ENCODE peak calls at places on chromosomes 3 and 15, in seven cellular contexts. T, P, V, Y, M, C and B are unnamed samples.

GRCh38 chr3:177810162-177810623 is 612.9 kb upstream of the TBL1XR1 start:
- DNase-seq in P (no peak), M (no peak), T (no peak), V (peak), C (no peak), Y (no peak), B (no peak)

GRCh38 chr15:73403171-73403570 is 34.4 kb upstream of the HCN4 start:
- DNase-seq in M (no peak), C (no peak), T (no peak), P (no peak), Y (no peak), V (no peak), B (no peak)

GRCh38 chr15:26970712-26971210 is at the start of gene GABRG3:
- DNase-seq in Y (peak), T (no peak), M (peak), C (no peak), V (no peak), P (no peak), B (no peak)

GRCh38 chr15:31347981-31348803 is 21.6 kb downstream of the KLF13 start:
- DNase-seq in T (no peak), V (no peak), Y (no peak), M (no peak), C (no peak), P (no peak), B (no peak)

GRCh38 chr15:67224889-67225288 is 29.6 kb downstream of the AAGAB start:
- DNase-seq in T (no peak), M (no peak), P (no peak), V (no peak), C (no peak), Y (no peak), B (no peak)

GRCh38 chr3:106083207-106083606 is 214.4 kb upstream of the CBLB start:
- DNase-seq in P (no peak), C (no peak), M (no peak), T (no peak), V (no peak), Y (no peak), B (no peak)

GRCh38 chr15:65949482-65949881 is 80.2 kb downstream of the RAB11A start:
- DNase-seq in Y (peak), V (no peak), P (no peak), M (no peak), T (no peak), C (no peak), B (no peak)

GRCh38 chr3:8503871-8504610 is 2.4 kb downstream of the LMCD1 start:
- DNase-seq in V (peak), C (no peak), P (no peak), T (no peak), Y (no peak), M (no peak), B (no peak)

GRCh38 chr15:62740141-62741004 is 302.2 kb upstream of the TPM1 start:
- DNase-seq in P (no peak), M (no peak), T (no peak), V (no peak), C (no peak), Y (peak), B (no peak)

GRCh38 chr3:132222868-132223538 is 94.2 kb upstream of the ACP3 start:
- DNase-seq in V (no peak), C (no peak), T (no peak), Y (peak), M (no peak), P (no peak), B (no peak)

GRCh38 chr15:48017747-48018146 is 103.0 kb upstream of the SLC24A5 start:
- DNase-seq in M (no peak), T (no peak), V (no peak), Y (no peak), C (no peak), P (no peak), B (no peak)

GRCh38 chr3:152556731-152557254 is 278.1 kb upstream of the P2RY1 start:
- DNase-seq in M (no peak), C (no peak), P (no peak), T (no peak), V (peak), Y (no peak), B (no peak)

GRCh38 chr3:38067508-38068233 is 28.7 kb downstream of the DLEC1 start:
- DNase-seq in M (no peak), V (no peak), T (no peak), C (no peak), P (no peak), Y (no peak), B (no peak)

GRCh38 chr15:62124953-62125263 is 40.2 kb downstream of the C2CD4B start:
- DNase-seq in M (no peak), T (no peak), C (no peak), P (no peak), V (no peak), Y (no peak), B (no peak)

GRCh38 chr3:78580691-78581090 is 1187.1 kb downstream of the ROBO1 start:
- DNase-seq in M (no peak), C (no peak), V (no peak), P (no peak), Y (no peak), T (no peak), B (no peak)

GRCh38 chr3:53236112-53236841 is 19.5 kb downstream of the TKT start:
- DNase-seq in V (peak), C (peak), M (no peak), P (no peak), Y (no peak), T (peak), B (no peak)

GRCh38 chr3:123068227-123069020 is 1.6 kb downstream of the PDIA5 start:
- DNase-seq in T (peak), P (no peak), M (peak), V (peak), C (no peak), Y (no peak), B (no peak)

GRCh38 chr15:47718474-47719440 is 1.5 kb downstream of the SEMA6D start:
- DNase-seq in M (peak), Y (peak), T (no peak), P (no peak), V (no peak), C (no peak), B (no peak)

GRCh38 chr3:63975705-63976104 is 47.6 kb downstream of the PSMD6 start:
- DNase-seq in M (no peak), C (no peak), T (no peak), P (no peak), Y (no peak), V (peak), B (no peak)

GRCh38 chr3:128889139-128889894 is 9.9 kb downstream of the ACAD9 start:
- DNase-seq in M (no peak), C (no peak), T (no peak), Y (no peak), P (no peak), V (no peak), B (no peak)

GRCh38 chr3:128415773-128416577 is 50.7 kb downstream of the DNAJB8 start:
- DNase-seq in Y (peak), M (no peak), T (no peak), V (no peak), P (no peak), C (peak), B (no peak)

GRCh38 chr15:95503640-95504225 is 826.8 kb upstream of the NR2F2 start:
- DNase-seq in Y (no peak), M (no peak), C (no peak), P (peak), V (no peak), T (no peak), B (no peak)

GRCh38 chr3:43870110-43870509 is 179.4 kb downstream of the ABHD5 start:
- DNase-seq in P (no peak), C (no peak), Y (no peak), T (no peak), V (no peak), M (no peak), B (peak)

GRCh38 chr3:177968891-177969290 is 567.3 kb upstream of the KCNMB2 start:
- DNase-seq in V (no peak), C (no peak), Y (no peak), P (no peak), T (no peak), M (no peak), B (no peak)

GRCh38 chr15:42444415-42445063 is 46.4 kb downstream of the ZNF106 start:
- DNase-seq in T (no peak), P (no peak), M (no peak), V (no peak), C (peak), Y (no peak), B (no peak)

GRCh38 chr3:114155370-114155821 is 23.5 kb downstream of the DRD3 start:
- DNase-seq in C (peak), V (peak), M (peak), Y (peak), P (no peak), T (peak), B (peak)

GRCh38 chr3:54427501-54427900 is 305.1 kb downstream of the CACNA2D3 start:
- DNase-seq in C (no peak), M (no peak), Y (no peak), V (no peak), P (no peak), T (no peak), B (no peak)

GRCh38 chr3:127462111-127462655 is 128.3 kb downstream of the TPRA1 start:
- DNase-seq in T (no peak), C (no peak), V (no peak), Y (no peak), P (no peak), M (no peak), B (no peak)

GRCh38 chr3:109943181-109943580 is 605.8 kb upstream of the DPPA4 start:
- DNase-seq in T (no peak), C (no peak), M (no peak), Y (no peak), V (no peak), P (no peak), B (no peak)

GRCh38 chr15:71051539-71051938 is 63.7 kb upstream of the THSD4 start:
- DNase-seq in P (no peak), V (no peak), Y (no peak), M (no peak), C (no peak), T (no peak), B (no peak)

GRCh38 chr15:73387507-73388255 is 18.9 kb upstream of the HCN4 start:
- DNase-seq in Y (no peak), M (no peak), P (no peak), T (no peak), V (no peak), C (no peak), B (no peak)

GRCh38 chr15:59401810-59402569 is 29.3 kb upstream of the MYO1E start:
- DNase-seq in P (no peak), T (no peak), V (no peak), Y (no peak), M (no peak), C (no peak), B (no peak)

GRCh38 chr15:65052956-65053355 is 7.8 kb downstream of the SLC51B start:
- DNase-seq in Y (no peak), V (no peak), T (no peak), C (no peak), M (no peak), P (no peak), B (no peak)

GRCh38 chr3:183551930-183552329 is 3.6 kb downstream of the KLHL6 start:
- DNase-seq in P (no peak), V (no peak), T (no peak), C (no peak), Y (no peak), M (no peak), B (no peak)

GRCh38 chr3:197603317-197603933 is 47.7 kb upstream of the BDH1 start:
- DNase-seq in V (no peak), M (no peak), T (no peak), P (no peak), Y (no peak), C (no peak), B (no peak)

GRCh38 chr3:55333923-55334322 is 153.2 kb downstream of the WNT5A start:
- DNase-seq in Y (no peak), V (no peak), P (no peak), C (no peak), T (no peak), M (no peak), B (no peak)

GRCh38 chr15:64246364-64247189 is 83.8 kb upstream of the PPIB start:
- DNase-seq in M (no peak), T (peak), V (peak), Y (no peak), C (peak), P (peak), B (peak)

DNA sequence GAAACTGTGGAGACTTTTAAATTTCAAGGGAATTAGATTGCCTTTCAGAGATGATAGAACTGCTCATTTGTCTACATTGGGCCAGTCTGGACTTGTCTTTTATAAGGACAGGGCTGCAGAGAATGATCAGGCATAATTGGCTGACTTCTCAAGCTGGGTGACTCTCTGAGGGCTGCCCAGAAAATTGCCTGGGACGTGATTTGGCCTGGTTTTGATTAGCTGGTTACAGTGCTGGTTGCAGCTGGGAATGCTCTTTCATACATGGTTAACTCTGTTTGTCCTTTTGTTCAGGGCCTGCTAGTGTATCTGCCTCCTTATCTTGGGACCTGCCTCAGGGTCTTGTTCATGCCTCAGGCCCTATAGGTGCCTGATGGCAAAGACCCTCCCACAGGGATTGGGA is 245.6 kb downstream of the CLSTN2 start:
- DNase-seq in V (no peak), M (no peak), T (no peak), Y (peak), C (no peak), P (no peak), B (no peak)
- TF ChIP-seq YY1 in V (no peak), M (no peak), T (no peak), Y (no peak), C (no peak), P (no peak), B (no peak)

GRCh38 chr3:138032567-138032966 is 22.6 kb downstream of the CLDN18 start:
- DNase-seq in V (no peak), Y (no peak), T (no peak), M (no peak), P (peak), C (no peak), B (no peak)

GRCh38 chr3:138033202-138033691 is 23.3 kb downstream of the CLDN18 start:
- DNase-seq in M (no peak), P (no peak), C (no peak), T (no peak), Y (no peak), V (no peak), B (no peak)

GRCh38 chr3:138038725-138039462 is 28.9 kb downstream of the CLDN18 start:
- DNase-seq in Y (no peak), T (no peak), C (no peak), M (no peak), V (no peak), P (no peak), B (no peak)

GRCh38 chr3:138034918-138035317 is 25.0 kb downstream of the CLDN18 start:
- DNase-seq in C (no peak), M (no peak), Y (no peak), T (no peak), V (no peak), P (no peak), B (no peak)

GRCh38 chr3:138036572-138036971 is 26.6 kb downstream of the CLDN18 start:
- DNase-seq in Y (no peak), M (no peak), P (peak), C (no peak), V (no peak), T (no peak), B (no peak)
- H3K9ac ChIP-seq in Y (no peak), M (no peak), P (peak), C (no peak), V (no peak), T (no peak), B (no peak)

GRCh38 chr3:179236676-179237301 is 14.1 kb downstream of the KCNMB3 start:
- DNase-seq in P (no peak), Y (no peak), C (no peak), V (no peak), M (no peak), T (no peak), B (no peak)
- TF ChIP-seq YY1 in P (no peak), Y (no peak), C (no peak), V (no peak), M (no peak), T (no peak), B (no peak)

GRCh38 chr3:124887177-124887995 is at the start of gene ITGB5:
- DNase-seq in M (peak), C (peak), P (no peak), Y (peak), T (peak), V (peak), B (peak)

GRCh38 chr3:124885466-124886167 is 1.5 kb downstream of the ITGB5 start:
- DNase-seq in M (no peak), T (no peak), P (no peak), V (no peak), Y (peak), C (no peak), B (no peak)

GRCh38 chr3:124888482-124889441 is 1.6 kb upstream of the ITGB5 start:
- DNase-seq in T (no peak), C (no peak), P (no peak), M (no peak), Y (no peak), V (no peak), B (no peak)

GRCh38 chr3:124886168-124887051 is 755 bp downstream of the ITGB5 start:
- DNase-seq in T (no peak), M (peak), P (no peak), V (peak), C (peak), Y (peak), B (no peak)

DNA sequence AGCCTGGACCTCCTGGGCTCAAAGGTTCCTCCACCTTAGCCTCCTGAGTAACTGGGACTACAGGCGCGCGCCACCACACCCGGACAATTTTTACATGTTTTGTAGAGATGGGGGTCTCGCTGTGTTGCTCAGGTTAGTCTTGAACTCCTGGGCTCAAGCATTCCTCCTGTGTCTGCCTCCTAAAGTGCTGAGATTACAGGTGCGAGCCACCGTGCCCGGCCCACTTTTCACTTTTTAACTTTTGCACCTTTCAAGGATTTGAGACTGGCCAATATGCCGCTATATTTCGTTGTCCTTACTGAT is 782 bp upstream of the ITGB5 start:
- DNase-seq in V (no peak), T (no peak), P (no peak), Y (no peak), M (no peak), C (no peak), B (no peak)
- H3K9ac ChIP-seq in V (no peak), T (no peak), P (no peak), Y (no peak), M (no peak), C (no peak), B (peak)

GRCh38 chr15:88574646-88575045 is 28.2 kb upstream of the DET1 start:
- DNase-seq in C (no peak), M (no peak), P (no peak), T (no peak), V (no peak), Y (no peak), B (no peak)
- TF ChIP-seq YY1 in C (no peak), M (no peak), P (no peak), T (no peak), V (no peak), Y (no peak), B (no peak)